ENCODE peak calls at places on chromosomes 13 and 19, in five cellular contexts. M is cardiac muscle cell, I is psoas muscle, C is coronary artery, B is substantia nigra. W is an unnamed sample.

GRCh38 chr13:106432636-106433035 is 102.8 kb downstream of the EFNB2 start:
- DNase-seq in B (no peak), M (no peak), I (no peak), C (no peak), W (no peak)

GRCh38 chr13:43154083-43154739 is 130.8 kb downstream of the DNAJC15 start:
- DNase-seq in I (no peak), M (no peak), C (no peak), B (no peak), W (no peak)

GRCh38 chr13:36787181-36787580 is 31.8 kb upstream of the RFXAP start:
- DNase-seq in C (no peak), M (no peak), I (no peak), B (no peak), W (no peak)

GRCh38 chr19:32624410-32624809 is 43.4 kb downstream of the PDCD5 start:
- DNase-seq in M (no peak), C (no peak), I (no peak), B (no peak), W (no peak)

GRCh38 chr19:28881616-28882015 is 331.3 kb downstream of the UQCRFS1 start:
- DNase-seq in C (no peak), B (no peak), I (no peak), M (no peak), W (no peak)

GRCh38 chr13:21538280-21538679 is 65.7 kb downstream of the MICU2 start:
- DNase-seq in B (no peak), I (no peak), M (peak), C (no peak), W (no peak)

GRCh38 chr19:16288544-16288943 is 36.1 kb upstream of the KLF2 start:
- DNase-seq in I (no peak), C (no peak), B (no peak), M (no peak), W (no peak)

GRCh38 chr13:98927954-98928927 is 49.6 kb downstream of the DOCK9 start:
- DNase-seq in C (no peak), B (no peak), M (no peak), I (no peak), W (no peak)

GRCh38 chr13:34364633-34365032 is 546.7 kb downstream of the RFC3 start:
- DNase-seq in B (no peak), C (no peak), M (no peak), I (no peak), W (no peak)

GRCh38 chr13:47067296-47067695 is 170.4 kb upstream of the HTR2A start:
- DNase-seq in M (no peak), I (no peak), C (no peak), B (no peak), W (no peak)

GRCh38 chr13:74681891-74682290 is 547.7 kb upstream of the KLF12 start:
- DNase-seq in I (no peak), M (no peak), C (no peak), B (no peak), W (no peak)

GRCh38 chr13:101916758-101917474 is 464.4 kb downstream of the ITGBL1 start:
- DNase-seq in M (peak), C (no peak), I (no peak), B (no peak), W (no peak)

GRCh38 chr13:102548811-102549210 is 48.0 kb upstream of the TPP2 start:
- DNase-seq in B (no peak), C (no peak), I (no peak), M (no peak), W (no peak)

GRCh38 chr19:6773323-6773931 is 919 bp downstream of the VAV1 start:
- DNase-seq in I (peak), B (no peak), C (no peak), M (no peak), W (peak)

GRCh38 chr19:53004242-53004641 is 9.5 kb upstream of the ERVV-1 start:
- DNase-seq in M (no peak), I (no peak), B (no peak), C (no peak), W (no peak)

DNA sequence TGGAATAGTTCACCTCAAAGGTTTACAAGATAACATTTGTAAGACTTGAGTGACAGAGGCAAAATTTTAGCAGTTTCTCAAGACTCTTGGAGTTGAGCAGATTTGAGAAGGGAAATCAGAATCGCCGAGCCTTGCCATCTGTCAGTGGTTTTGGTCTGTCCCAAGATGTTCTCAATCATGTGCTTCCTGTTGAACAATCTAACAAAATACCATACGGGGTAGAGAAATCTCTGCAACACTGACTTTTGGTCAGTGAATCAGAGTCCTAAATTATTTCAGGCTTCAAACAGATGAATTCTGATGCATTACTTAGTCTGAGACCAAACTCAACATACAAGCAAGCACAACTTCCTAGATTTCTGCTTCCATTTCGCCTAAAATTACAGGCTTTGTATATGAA is 3.8 kb downstream of the KCTD12 start:
- DNase-seq in C (no peak), B (no peak), M (no peak), I (no peak), W (no peak)
- H3K27ac ChIP-seq in C (no peak), B (peak), M (no peak), I (peak), W (no peak)

DNA sequence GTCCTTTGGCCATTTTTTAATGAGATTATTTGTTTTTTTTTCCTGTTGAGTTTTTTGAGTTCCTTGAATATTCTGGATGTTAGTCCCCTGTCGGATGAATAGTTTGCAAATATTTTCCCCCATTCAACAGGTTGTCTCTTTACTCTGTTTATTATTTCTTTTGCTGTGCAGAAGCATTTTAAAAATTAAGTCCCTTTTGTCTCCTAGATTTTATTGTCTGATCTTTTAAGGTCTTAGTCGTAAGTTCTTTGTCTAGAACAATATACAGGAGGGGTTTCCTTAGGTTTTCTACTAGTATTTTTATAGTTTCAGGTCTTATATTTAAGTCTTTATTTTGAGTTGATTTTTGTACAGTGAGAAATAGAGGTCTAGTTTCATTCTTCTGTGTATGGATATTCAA is 284.4 kb downstream of the GPC6 start:
- DNase-seq in I (no peak), M (no peak), C (no peak), B (no peak), W (no peak)
- H3K27ac ChIP-seq in I (no peak), M (no peak), C (no peak), B (no peak), W (no peak)

DNA sequence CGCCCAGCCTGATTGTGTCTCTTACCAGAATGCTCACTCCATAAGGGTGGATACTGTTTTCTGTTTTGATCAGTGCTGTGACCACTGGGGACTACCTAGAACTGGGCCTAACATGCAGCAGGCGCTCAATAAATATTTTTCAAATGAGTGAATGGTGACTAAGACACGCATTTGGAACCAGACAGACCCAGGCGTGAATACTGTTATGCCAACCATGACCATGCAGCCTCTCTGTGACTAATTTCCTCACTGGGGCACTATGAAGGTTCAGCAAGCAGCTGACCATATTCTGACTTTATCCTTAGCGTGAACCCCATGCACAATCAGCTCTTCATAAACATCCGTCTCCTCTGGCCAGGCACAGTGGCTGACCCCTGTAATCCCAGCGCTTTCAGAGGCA is 13.0 kb upstream of the SPC24 start:
- DNase-seq in C (no peak), M (no peak), B (no peak), I (no peak), W (no peak)
- H3K27ac ChIP-seq in C (peak), M (no peak), B (no peak), I (no peak), W (no peak)

GRCh38 chr13:20102776-20103175 is 58.1 kb downstream of the GJA3 start:
- DNase-seq in M (no peak), I (no peak), C (no peak), B (no peak), W (no peak)
- H3K27ac ChIP-seq in M (peak), I (no peak), C (no peak), B (no peak), W (no peak)

GRCh38 chr19:4811328-4812131 is 20.0 kb downstream of the TICAM1 start:
- DNase-seq in I (peak), C (peak), M (peak), B (peak), W (no peak)
- H3K27ac ChIP-seq in I (peak), C (peak), M (no peak), B (no peak), W (no peak)

GRCh38 chr13:23321534-23322241 is 111.8 kb downstream of the SACS start:
- DNase-seq in M (no peak), I (peak), B (no peak), C (peak), W (peak)
- H3K27ac ChIP-seq in M (no peak), I (peak), B (no peak), C (peak), W (peak)

GRCh38 chr19:35437152-35437951 is 10.7 kb upstream of the FFAR2 start:
- DNase-seq in M (no peak), I (no peak), C (no peak), B (no peak), W (no peak)
- H3K27ac ChIP-seq in M (peak), I (peak), C (no peak), B (no peak), W (peak)

GRCh38 chr13:110485604-110486003 is 75.9 kb downstream of the RAB20 start:
- DNase-seq in M (peak), B (no peak), I (no peak), C (no peak), W (no peak)
- H3K27ac ChIP-seq in M (peak), B (no peak), I (no peak), C (no peak), W (no peak)